ENCODE peak calls at places on chromosomes 12 and 14, in nine cellular contexts. N is fibroblast of lung; Z is right lobe of liver; W is A673; A is CD8-positive, alpha-beta T cell; G is bronchial epithelial cell; P is SJSA1; X is MG63; V is mucosa of descending colon. C is an unnamed sample. For H3K36me3, the result is how much of the 10 kb centered on the place peaks cover.

GRCh38 chr12:54019111-54019811 is 9.0 kb upstream of the HOXC6 start:
- DNase-seq in N (no peak), Z (no peak), W (peak), A (no peak), G (no peak), P (no peak), X (peak), V (no peak), C (no peak)

GRCh38 chr12:31875609-31875964 is 83.6 kb upstream of the RESF1 start:
- DNase-seq in N (no peak), Z (no peak), W (no peak), A (no peak), G (no peak), P (no peak), X (no peak), V (no peak), C (no peak)

GRCh38 chr14:92783813-92784431 is 10.2 kb upstream of the GOLGA5 start:
- DNase-seq in N (peak), Z (no peak), W (peak), A (no peak), G (peak), P (no peak), X (no peak), V (no peak), C (peak)

GRCh38 chr14:61511558-61511924 is 183.8 kb upstream of the HIF1A start:
- DNase-seq in N (no peak), Z (no peak), W (no peak), A (no peak), G (peak), P (no peak), X (no peak), V (no peak), C (no peak)

GRCh38 chr14:40436551-40436950 is 1004.3 kb upstream of the FBXO33 start:
- DNase-seq in N (no peak), Z (no peak), W (no peak), A (no peak), G (no peak), P (no peak), X (no peak), V (no peak), C (no peak)

GRCh38 chr14:60485600-60486251 is at the start of gene C14orf39:
- DNase-seq in N (peak), Z (no peak), W (peak), A (no peak), G (peak), P (no peak), X (peak), V (no peak), C (no peak)

GRCh38 chr14:52069617-52070431 is 965 bp upstream of the NID2 start:
- DNase-seq in N (peak), Z (no peak), W (peak), A (no peak), G (no peak), P (peak), X (no peak), V (no peak), C (peak)

GRCh38 chr14:52179151-52179790 is 88.2 kb upstream of the PTGDR start:
- DNase-seq in N (no peak), Z (no peak), W (no peak), A (no peak), G (no peak), P (no peak), X (no peak), V (no peak), C (no peak)

GRCh38 chr14:81208489-81208888 is 12.3 kb downstream of the GTF2A1 start:
- DNase-seq in N (no peak), Z (peak), W (no peak), A (no peak), G (no peak), P (no peak), X (no peak), V (no peak), C (no peak)

GRCh38 chr12:116450406-116450910 is 108.7 kb upstream of the MAP1LC3B2 start:
- DNase-seq in N (no peak), Z (no peak), W (no peak), A (no peak), G (peak), P (no peak), X (no peak), V (no peak), C (no peak)

GRCh38 chr12:68557011-68557715 is 53.5 kb upstream of the RAP1B start:
- DNase-seq in N (peak), Z (no peak), W (no peak), A (no peak), G (peak), P (peak), X (no peak), V (no peak), C (no peak)

GRCh38 chr12:66753810-66754209 is 74.9 kb upstream of the GRIP1 start:
- DNase-seq in N (no peak), Z (no peak), W (no peak), A (no peak), G (peak), P (no peak), X (no peak), V (no peak), C (no peak)

GRCh38 chr12:125533434-125534029 is 468.3 kb downstream of the AACS start:
- DNase-seq in N (peak), Z (peak), W (peak), A (no peak), G (no peak), P (no peak), X (peak), V (peak), C (peak)

GRCh38 chr14:101449114-101449513 is 112.2 kb upstream of the DIO3 start:
- DNase-seq in N (no peak), Z (peak), W (no peak), A (no peak), G (no peak), P (no peak), X (no peak), V (no peak), C (no peak)

GRCh38 chr12:107990325-107990724 is 138.8 kb upstream of the WSCD2 start:
- DNase-seq in N (no peak), Z (peak), W (peak), A (peak), G (peak), P (no peak), X (peak), V (peak), C (peak)

GRCh38 chr12:62194616-62195015 is 65.6 kb upstream of the USP15 start:
- DNase-seq in N (peak), Z (no peak), W (no peak), A (no peak), G (peak), P (no peak), X (no peak), V (no peak), C (no peak)

GRCh38 chr12:91781114-91781513 is 364.5 kb downstream of the BTG1 start:
- DNase-seq in N (peak), Z (no peak), W (no peak), A (no peak), G (peak), P (no peak), X (no peak), V (no peak), C (no peak)

GRCh38 chr12:76032043-76032981 is 736 bp upstream of the PHLDA1 start:
- DNase-seq in N (peak), Z (peak), W (peak), A (peak), G (peak), P (no peak), X (peak), V (peak), C (peak)

GRCh38 chr12:13537623-13538022 is 341.1 kb downstream of the EMP1 start:
- DNase-seq in N (no peak), Z (no peak), W (no peak), A (no peak), G (no peak), P (no peak), X (no peak), V (no peak), C (no peak)

GRCh38 chr12:13534242-13534641 is 337.7 kb downstream of the EMP1 start:
- DNase-seq in N (no peak), Z (no peak), W (no peak), A (no peak), G (no peak), P (no peak), X (no peak), V (no peak), C (no peak)

GRCh38 chr12:13538136-13538535 is 341.6 kb downstream of the EMP1 start:
- DNase-seq in N (no peak), Z (no peak), W (no peak), A (no peak), G (no peak), P (no peak), X (no peak), V (peak), C (peak)

GRCh38 chr12:13536219-13536910 is 339.8 kb downstream of the EMP1 start:
- DNase-seq in N (no peak), Z (no peak), W (no peak), A (no peak), G (no peak), P (no peak), X (no peak), V (no peak), C (no peak)

GRCh38 chr12:13534645-13535398 is 338.3 kb downstream of the EMP1 start:
- DNase-seq in N (peak), Z (peak), W (peak), A (no peak), G (peak), P (peak), X (peak), V (peak), C (peak)
- H3K4me3 ChIP-seq in N (peak), Z (no peak), W (peak), A (no peak), G (no peak), P (no peak), X (no peak), V (no peak), C (no peak)

GRCh38 chr12:291153-291723 is 28.6 kb upstream of the SLC6A13 start:
- DNase-seq in N (no peak), Z (no peak), W (no peak), A (no peak), G (no peak), P (no peak), X (no peak), V (no peak), C (no peak)

GRCh38 chr12:293199-293598 is 30.6 kb upstream of the SLC6A13 start:
- DNase-seq in N (no peak), Z (no peak), W (no peak), A (no peak), G (no peak), P (no peak), X (no peak), V (no peak), C (no peak)

GRCh38 chr12:286531-287300 is 24.1 kb upstream of the SLC6A13 start:
- DNase-seq in N (no peak), Z (no peak), W (no peak), A (no peak), G (no peak), P (no peak), X (no peak), V (no peak), C (no peak)

GRCh38 chr12:292186-292585 is 29.6 kb upstream of the SLC6A13 start:
- DNase-seq in N (peak), Z (no peak), W (no peak), A (no peak), G (peak), P (no peak), X (no peak), V (no peak), C (no peak)

DNA sequence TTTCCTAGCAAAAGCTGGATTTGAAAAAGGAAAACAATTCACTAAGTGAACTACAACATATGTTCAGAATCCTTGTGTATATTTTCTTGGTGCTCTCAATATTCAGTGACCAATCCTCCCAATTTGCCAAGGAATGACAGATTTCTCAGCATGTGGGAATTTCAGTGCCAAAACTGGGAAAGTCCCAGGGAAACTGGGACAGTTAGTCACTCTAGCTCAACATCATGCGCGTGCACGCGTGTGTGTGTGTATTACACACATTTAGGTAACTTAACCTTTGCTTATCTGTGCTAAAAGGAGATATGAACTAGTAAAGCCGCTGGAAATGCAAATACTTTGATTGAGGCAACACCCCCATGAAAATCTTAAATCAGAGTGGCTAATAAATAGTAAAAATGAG is 26.1 kb upstream of the SLC6A13 start:
- DNase-seq in N (peak), Z (no peak), W (no peak), A (no peak), G (peak), P (no peak), X (peak), V (no peak), C (no peak)
- H3K36me3 ChIP-seq in N (under half), Z (under half), W (under half), A (half or more), G (under half), P (half or more), X (half or more), V (under half), C (under half)

DNA sequence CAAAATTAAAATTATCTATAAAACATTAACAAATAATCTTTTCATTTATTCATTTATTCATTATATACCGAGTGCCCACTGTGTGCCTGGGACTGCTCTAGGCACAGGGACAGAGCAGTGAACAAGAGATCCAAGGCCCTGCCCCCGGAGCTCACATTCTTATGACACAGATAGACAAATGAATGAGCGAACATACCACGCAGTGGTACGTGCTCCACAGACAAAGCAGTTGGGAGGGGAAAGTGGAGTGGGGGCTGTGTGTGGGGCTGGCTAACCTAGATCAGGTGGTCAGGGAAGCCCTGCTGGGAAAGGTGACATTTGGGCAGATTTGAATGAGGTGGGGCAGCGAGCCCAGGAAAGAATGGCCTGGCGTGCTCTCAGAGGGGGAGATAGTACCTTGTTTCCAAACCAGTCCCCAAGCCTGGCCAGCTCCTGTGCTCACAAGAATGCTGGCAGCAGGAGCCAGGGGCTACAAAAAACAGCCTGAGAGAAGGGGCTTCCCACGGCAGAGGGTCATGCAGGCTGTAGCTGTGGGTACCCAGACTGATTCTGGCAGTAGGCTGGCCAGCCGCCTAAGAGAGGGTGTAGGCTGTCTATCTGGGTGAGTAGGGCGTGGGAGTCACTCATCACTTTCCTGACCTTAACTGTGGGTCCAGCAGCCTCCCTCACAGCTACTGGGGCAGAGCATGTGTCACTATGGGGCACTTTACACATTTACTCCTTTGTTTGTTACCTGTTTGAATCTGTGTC is 57.8 kb upstream of the ACTN1 start:
- DNase-seq in N (peak), Z (no peak), W (no peak), A (no peak), G (no peak), P (no peak), X (no peak), V (no peak), C (no peak)
- H3K4me3 ChIP-seq in N (no peak), Z (no peak), W (no peak), A (no peak), G (no peak), P (no peak), X (no peak), V (no peak), C (no peak)

GRCh38 chr12:1781770-1782169 is 38.6 kb upstream of the LRTM2 start:
- DNase-seq in N (peak), Z (no peak), W (no peak), A (no peak), G (no peak), P (no peak), X (no peak), V (no peak), C (no peak)
- H3K36me3 ChIP-seq in N (under half), Z (under half), W (under half), A (under half), G (under half), P (under half), X (under half), V (under half), C (under half)

GRCh38 chr12:120647375-120647755 is 6.9 kb downstream of the CABP1 start:
- DNase-seq in N (no peak), Z (no peak), W (no peak), A (no peak), G (no peak), P (no peak), X (no peak), V (no peak), C (no peak)

GRCh38 chr12:120652671-120653435 is 12.4 kb downstream of the CABP1 start:
- DNase-seq in N (no peak), Z (no peak), W (no peak), A (no peak), G (no peak), P (no peak), X (peak), V (no peak), C (no peak)

GRCh38 chr12:120650249-120650690 is 9.8 kb downstream of the CABP1 start:
- DNase-seq in N (no peak), Z (no peak), W (no peak), A (no peak), G (no peak), P (no peak), X (no peak), V (no peak), C (no peak)

GRCh38 chr12:120651821-120652220 is 11.4 kb downstream of the CABP1 start:
- DNase-seq in N (no peak), Z (no peak), W (peak), A (no peak), G (peak), P (no peak), X (no peak), V (no peak), C (no peak)

GRCh38 chr12:120649442-120650248 is 9.2 kb downstream of the CABP1 start:
- DNase-seq in N (no peak), Z (no peak), W (peak), A (no peak), G (no peak), P (no peak), X (no peak), V (no peak), C (no peak)
- H3K4me3 ChIP-seq in N (peak), Z (no peak), W (peak), A (no peak), G (no peak), P (peak), X (peak), V (no peak), C (no peak)

GRCh38 chr12:123267335-123267920 is 4.2 kb downstream of the CDK2AP1 start:
- DNase-seq in N (no peak), Z (no peak), W (no peak), A (no peak), G (no peak), P (no peak), X (no peak), V (no peak), C (no peak)

GRCh38 chr12:123265851-123266678 is 5.6 kb downstream of the CDK2AP1 start:
- DNase-seq in N (no peak), Z (no peak), W (no peak), A (no peak), G (no peak), P (no peak), X (no peak), V (no peak), C (no peak)

GRCh38 chr12:123266679-123267277 is 4.9 kb downstream of the CDK2AP1 start:
- DNase-seq in N (no peak), Z (no peak), W (no peak), A (no peak), G (no peak), P (no peak), X (no peak), V (no peak), C (no peak)

GRCh38 chr12:123263196-123263817 is 8.3 kb downstream of the CDK2AP1 start:
- DNase-seq in N (no peak), Z (no peak), W (peak), A (no peak), G (no peak), P (no peak), X (no peak), V (no peak), C (no peak)

DNA sequence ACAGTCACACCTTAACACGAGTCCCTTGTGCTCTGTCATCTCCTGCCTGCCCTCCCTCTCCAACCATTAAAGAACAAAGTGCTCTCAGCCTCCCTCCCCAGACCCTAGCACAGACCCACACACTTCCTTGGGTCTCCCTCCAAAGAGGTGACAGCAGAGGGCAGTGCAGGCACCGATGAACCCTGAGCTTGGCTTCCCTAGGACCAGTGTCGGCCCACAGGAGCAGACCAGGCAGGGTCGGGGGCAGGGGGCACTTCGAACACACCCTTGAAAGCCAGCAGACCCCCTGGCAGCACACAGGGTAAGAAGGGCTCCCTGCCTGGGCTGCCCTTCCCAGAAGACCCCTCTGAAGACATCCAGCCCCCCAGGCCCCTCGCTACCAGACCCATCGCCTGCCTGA is 7.0 kb downstream of the CDK2AP1 start:
- DNase-seq in N (no peak), Z (no peak), W (no peak), A (no peak), G (no peak), P (no peak), X (no peak), V (no peak), C (no peak)
- H3K36me3 ChIP-seq in N (under half), Z (under half), W (under half), A (under half), G (under half), P (half or more), X (under half), V (under half), C (under half)

GRCh38 chr12:12482959-12483358 is 79.7 kb downstream of the DUSP16 start:
- DNase-seq in N (no peak), Z (no peak), W (no peak), A (no peak), G (no peak), P (no peak), X (no peak), V (no peak), C (no peak)
- H3K4me3 ChIP-seq in N (no peak), Z (no peak), W (no peak), A (peak), G (no peak), P (no peak), X (no peak), V (no peak), C (no peak)

DNA sequence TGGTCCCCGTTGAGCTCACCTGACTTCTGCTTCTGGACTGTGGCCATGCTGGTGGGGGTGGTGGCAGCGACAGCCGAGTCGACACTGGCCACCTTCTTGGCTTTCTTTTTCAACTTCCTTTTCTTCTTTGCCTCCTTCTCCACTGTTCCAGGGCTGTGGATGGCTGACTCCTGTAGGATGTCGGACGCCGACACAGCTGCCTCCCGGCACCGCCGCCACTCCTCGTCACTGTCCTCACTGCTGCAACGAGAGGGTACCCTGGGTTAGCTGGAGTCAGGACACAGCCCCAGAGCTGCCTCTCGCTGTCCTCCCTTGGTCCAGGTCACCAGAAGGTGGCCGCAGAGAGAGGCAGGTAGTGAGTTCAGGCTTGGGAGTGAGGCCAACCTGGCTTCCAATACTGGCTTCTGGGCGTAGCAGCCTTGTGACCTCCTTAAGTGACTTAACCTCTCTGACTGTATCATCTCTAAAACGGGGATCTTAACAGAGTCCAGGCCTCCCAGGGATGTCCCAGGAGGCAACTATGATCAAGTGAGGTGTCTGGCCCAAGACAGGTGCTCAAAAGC is 12.0 kb downstream of the C12orf43 start:
- DNase-seq in N (no peak), Z (no peak), W (no peak), A (no peak), G (no peak), P (no peak), X (no peak), V (no peak), C (no peak)
- H3K36me3 ChIP-seq in N (under half), Z (under half), W (under half), A (under half), G (under half), P (under half), X (under half), V (under half), C (under half)